ENCODE peak calls at places on chromosomes 2 and 18, in seven cellular contexts. E, I, B, O, H, X and G are unnamed samples.
A peak's percentile ranks its signal among the peaks of the same experiment; 100 is the strongest.

GRCh38 chr2:233384811-233385488 is 30.7 kb downstream of the DGKD start:
- DNase-seq in E (no peak), I (no peak), B (no peak), O (no peak), H (no peak), X (no peak), G (no peak)

GRCh38 chr2:187658952-187659525 is 104.8 kb upstream of the TFPI start:
- DNase-seq in E (peak; percentile 45), I (peak; percentile 20), B (no peak), O (no peak), H (no peak), X (no peak), G (no peak)

GRCh38 chr2:57076856-57077255 is 893.1 kb downstream of the CCDC85A start:
- DNase-seq in E (no peak), I (no peak), B (no peak), O (no peak), H (no peak), X (no peak), G (no peak)

GRCh38 chr2:239298126-239298804 is 102.6 kb downstream of the HDAC4 start:
- DNase-seq in E (peak; percentile 26), I (no peak), B (no peak), O (no peak), H (no peak), X (peak; percentile 28), G (no peak)

GRCh38 chr18:71849407-71849806 is 694.7 kb downstream of the CBLN2 start:
- DNase-seq in E (no peak), I (no peak), B (no peak), O (no peak), H (no peak), X (no peak), G (no peak)

GRCh38 chr2:56464613-56465012 is 280.8 kb downstream of the CCDC85A start:
- DNase-seq in E (no peak), I (no peak), B (no peak), O (no peak), H (no peak), X (no peak), G (no peak)

GRCh38 chr2:207413376-207413907 is 116.3 kb upstream of the CREB1 start:
- DNase-seq in E (no peak), I (no peak), B (no peak), O (no peak), H (no peak), X (no peak), G (no peak)

GRCh38 chr2:16773080-16773713 is 107.6 kb upstream of the CYRIA start:
- DNase-seq in E (peak; percentile 42), I (peak; percentile 62), B (peak; percentile 25), O (peak; percentile 54), H (peak; percentile 41), X (no peak), G (no peak)

GRCh38 chr2:67561411-67561965 is 164.4 kb downstream of the ETAA1 start:
- DNase-seq in E (peak; percentile 81), I (peak; percentile 86), B (peak; percentile 52), O (no peak), H (peak; percentile 78), X (no peak), G (no peak)

GRCh38 chr2:43426305-43427031 is 169.4 kb downstream of the THADA start:
- DNase-seq in E (peak; percentile 98), I (peak; percentile 95), B (peak; percentile 94), O (peak; percentile 74), H (peak; percentile 91), X (no peak), G (no peak)